ENCODE peak calls at places on chromosomes 3 and 15, in seven cellular contexts. O is posterior cingulate gyrus, J is anterior cingulate cortex, D is NCI-H460, H is astrocyte of the hippocampus, C is COR-L47, P is H54. A is an unnamed sample.

GRCh38 chr15:52349062-52349700 is 53.6 kb upstream of the MYO5C start:
- DNase-seq in O (no peak), J (no peak), D (no peak), H (peak; percentile 53), C (no peak), P (no peak), A (no peak)

GRCh38 chr15:98896802-98897732 is 110.5 kb downstream of the PGPEP1L start:
- DNase-seq in O (no peak), J (no peak), D (peak; percentile 99), H (peak; percentile 98), C (no peak), P (peak; percentile 62), A (no peak)

GRCh38 chr15:60682115-60682514 is 203.2 kb upstream of the ICE2 start:
- DNase-seq in O (no peak), J (no peak), D (no peak), H (peak; percentile 44), C (no peak), P (no peak), A (no peak)

GRCh38 chr3:100882571-100882981 is 110.6 kb downstream of the ABI3BP start:
- DNase-seq in O (no peak), J (no peak), D (peak; percentile 27), H (no peak), C (no peak), P (no peak), A (no peak)

GRCh38 chr3:193803288-193803687 is 210.3 kb downstream of the OPA1 start:
- DNase-seq in O (no peak), J (no peak), D (no peak), H (no peak), C (peak; percentile 62), P (no peak), A (no peak)

GRCh38 chr15:87741350-87741749 is 515.2 kb downstream of the NTRK3 start:
- DNase-seq in O (no peak), J (no peak), D (no peak), H (no peak), C (no peak), P (no peak), A (no peak)

GRCh38 chr3:192731233-192731632 is 3.9 kb upstream of the FGF12 start:
- DNase-seq in O (no peak), J (no peak), D (no peak), H (no peak), C (no peak), P (no peak), A (no peak)

GRCh38 chr3:20511863-20512262 is 325.9 kb upstream of the SGO1 start:
- DNase-seq in O (no peak), J (no peak), D (peak; percentile 13), H (peak; percentile 76), C (peak; percentile 36), P (peak; percentile 10), A (no peak)

GRCh38 chr15:76065793-76066192 is 6.0 kb downstream of the TMEM266 start:
- DNase-seq in O (no peak), J (no peak), D (no peak), H (no peak), C (no peak), P (no peak), A (no peak)

GRCh38 chr3:148861277-148861869 is 3.7 kb upstream of the CPA3 start:
- DNase-seq in O (no peak), J (no peak), D (peak; percentile 50), H (peak; percentile 66), C (peak; percentile 57), P (peak; percentile 19), A (no peak)

GRCh38 chr15:35545825-35546580 is at the start of gene DPH6:
- DNase-seq in O (peak; percentile 72), J (peak; percentile 29), D (peak; percentile 59), H (peak; percentile 91), C (peak; percentile 86), P (peak; percentile 67), A (peak; percentile 74)

GRCh38 chr3:46981932-46982471 is 2.5 kb downstream of the NBEAL2 start:
- DNase-seq in O (no peak), J (no peak), D (no peak), H (no peak), C (no peak), P (no peak), A (no peak)

GRCh38 chr3:20235796-20236195 is 49.8 kb upstream of the SGO1 start:
- DNase-seq in O (no peak), J (no peak), D (no peak), H (no peak), C (no peak), P (no peak), A (no peak)

A was measured in substantia nigra.